ENCODE peak calls at places on chromosome 18, in four cellular contexts. S is cardiac muscle cell, K is PC-3, R is heart left ventricle. V is an unnamed sample. For H3K9me3 and H3K4me1, the result is how much of the 10 kb centered on the place peaks cover.

GRCh38 chr18:63088262-63088661 is 231.3 kb downstream of the BCL2 start:
- DNase-seq in S (peak), K (no peak), R (no peak), V (no peak)

GRCh38 chr18:56565596-56566355 is 72.6 kb downstream of the TXNL1 start:
- DNase-seq in S (no peak), K (peak), R (no peak), V (no peak)

GRCh38 chr18:35582899-35583558 is 1.5 kb downstream of the GALNT1 start:
- DNase-seq in S (peak), K (peak), R (no peak), V (no peak)

GRCh38 chr18:10519999-10520935 is 5.6 kb upstream of the NAPG start:
- DNase-seq in S (peak), K (peak), R (peak), V (peak)

GRCh38 chr18:75531212-75531850 is 103.8 kb upstream of the SMIM21 start:
- DNase-seq in S (no peak), K (no peak), R (no peak), V (peak)

GRCh38 chr18:46152808-46153617 is 48.8 kb downstream of the HAUS1 start:
- DNase-seq in S (peak), K (peak), R (no peak), V (no peak)

GRCh38 chr18:30361864-30362540 is 680.5 kb downstream of the DSC3 start:
- DNase-seq in S (no peak), K (no peak), R (peak), V (no peak)

GRCh38 chr18:56992777-56993176 is 154.1 kb upstream of the BOD1L2 start:
- DNase-seq in S (no peak), K (peak), R (no peak), V (no peak)

GRCh38 chr18:59219672-59220163 is at the start of gene GRP:
- DNase-seq in S (peak), K (no peak), R (no peak), V (no peak)

GRCh38 chr18:54532222-54532621 is 58.8 kb upstream of the DYNAP start:
- DNase-seq in S (no peak), K (no peak), R (no peak), V (no peak)

GRCh38 chr18:55764382-55764781 is 176.4 kb upstream of the TCF4 start:
- DNase-seq in S (peak), K (no peak), R (no peak), V (no peak)

GRCh38 chr18:21083017-21083416 is 28.6 kb downstream of the ROCK1 start:
- DNase-seq in S (no peak), K (no peak), R (no peak), V (no peak)

GRCh38 chr18:21080576-21080975 is 31.0 kb downstream of the ROCK1 start:
- DNase-seq in S (no peak), K (no peak), R (no peak), V (no peak)

GRCh38 chr18:21081425-21081824 is 30.2 kb downstream of the ROCK1 start:
- DNase-seq in S (no peak), K (no peak), R (no peak), V (no peak)

GRCh38 chr18:21085579-21086161 is 25.9 kb downstream of the ROCK1 start:
- DNase-seq in S (no peak), K (peak), R (no peak), V (no peak)

GRCh38 chr18:21084511-21085078 is 27.0 kb downstream of the ROCK1 start:
- DNase-seq in S (no peak), K (no peak), R (no peak), V (no peak)
- H3K9me3 ChIP-seq in S (under half), K (under half), R (half or more), V (under half)

GRCh38 chr18:79523738-79524180 is 128.0 kb downstream of the NFATC1 start:
- DNase-seq in S (no peak), K (no peak), R (peak), V (no peak)

GRCh38 chr18:79524181-79525078 is 128.7 kb downstream of the NFATC1 start:
- DNase-seq in S (no peak), K (no peak), R (peak), V (no peak)

GRCh38 chr18:79526468-79527460 is 131.0 kb downstream of the NFATC1 start:
- DNase-seq in S (no peak), K (no peak), R (peak), V (peak)

GRCh38 chr18:79527656-79528055 is 131.9 kb downstream of the NFATC1 start:
- DNase-seq in S (no peak), K (no peak), R (peak), V (no peak)

GRCh38 chr18:79525556-79526467 is 130.1 kb downstream of the NFATC1 start:
- DNase-seq in S (no peak), K (peak), R (peak), V (no peak)
- H3K4me3 ChIP-seq in S (no peak), K (no peak), R (no peak), V (no peak)

DNA sequence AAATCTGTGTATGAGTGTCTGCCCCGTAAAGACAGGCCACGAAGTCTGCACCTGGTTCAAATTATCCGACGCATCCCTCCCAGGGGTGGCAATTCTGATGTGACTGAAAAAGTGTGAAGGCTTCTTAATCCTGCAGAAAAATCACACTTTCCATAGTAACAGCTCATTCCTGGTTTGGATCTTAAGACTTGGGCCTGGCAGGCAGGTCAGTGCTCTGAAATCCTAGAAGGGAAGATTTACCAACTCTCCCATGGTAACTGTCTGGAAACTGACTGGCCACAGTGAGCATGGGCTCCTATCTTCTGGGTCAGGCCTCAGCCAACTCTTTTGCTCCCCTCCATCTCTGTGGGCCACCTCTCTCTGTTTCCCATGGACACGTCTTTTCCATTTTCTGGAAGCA is 86.8 kb downstream of the ACAA2 start:
- DNase-seq in S (no peak), K (no peak), R (no peak), V (no peak)
- H3K4me1 ChIP-seq in S (under half), K (under half), R (under half), V (under half)

GRCh38 chr18:65336411-65336810 is 414.4 kb upstream of the CDH7 start:
- DNase-seq in S (no peak), K (no peak), R (no peak), V (no peak)
- H3K9me3 ChIP-seq in S (under half), K (under half), R (under half), V (under half)

GRCh38 chr18:12907258-12907925 is 23.4 kb upstream of the PTPN2 start:
- DNase-seq in S (no peak), K (no peak), R (no peak), V (no peak)

GRCh38 chr18:12906773-12907172 is 22.7 kb upstream of the PTPN2 start:
- DNase-seq in S (no peak), K (no peak), R (no peak), V (no peak)

GRCh38 chr18:12908706-12909105 is 24.7 kb upstream of the PTPN2 start:
- DNase-seq in S (no peak), K (no peak), R (no peak), V (no peak)

GRCh38 chr18:12911928-12912703 is 28.1 kb upstream of the PTPN2 start:
- DNase-seq in S (no peak), K (no peak), R (no peak), V (no peak)

GRCh38 chr18:12911025-12911927 is 27.2 kb upstream of the PTPN2 start:
- DNase-seq in S (no peak), K (no peak), R (peak), V (no peak)
- H3K4me3 ChIP-seq in S (no peak), K (no peak), R (peak), V (peak)

DNA sequence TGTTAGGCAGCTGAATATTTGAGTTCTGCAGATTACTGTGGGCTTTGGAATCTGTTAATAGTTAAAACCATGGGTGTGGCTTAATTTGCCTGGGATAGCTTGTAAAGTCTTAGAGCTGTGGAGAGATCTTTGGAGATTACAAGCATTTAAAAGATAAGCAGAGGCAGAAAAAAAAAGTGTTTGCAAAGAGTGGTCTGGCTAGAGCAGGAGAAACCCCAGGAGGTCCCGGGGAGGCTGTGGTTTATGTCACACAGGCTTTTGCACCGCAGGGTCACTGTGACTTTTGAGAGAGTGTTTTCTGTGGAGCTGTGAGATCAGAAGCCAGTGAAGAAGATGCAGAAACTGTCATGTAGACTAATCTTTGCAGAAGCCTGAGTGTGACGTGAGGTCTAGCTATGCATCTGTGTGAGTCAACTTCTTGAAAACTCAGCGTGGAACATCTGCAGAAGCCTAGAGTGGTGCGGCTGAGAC is 49.0 kb downstream of the SETBP1 start:
- DNase-seq in S (no peak), K (no peak), R (no peak), V (no peak)
- H3K4me1 ChIP-seq in S (under half), K (under half), R (under half), V (under half)

DNA sequence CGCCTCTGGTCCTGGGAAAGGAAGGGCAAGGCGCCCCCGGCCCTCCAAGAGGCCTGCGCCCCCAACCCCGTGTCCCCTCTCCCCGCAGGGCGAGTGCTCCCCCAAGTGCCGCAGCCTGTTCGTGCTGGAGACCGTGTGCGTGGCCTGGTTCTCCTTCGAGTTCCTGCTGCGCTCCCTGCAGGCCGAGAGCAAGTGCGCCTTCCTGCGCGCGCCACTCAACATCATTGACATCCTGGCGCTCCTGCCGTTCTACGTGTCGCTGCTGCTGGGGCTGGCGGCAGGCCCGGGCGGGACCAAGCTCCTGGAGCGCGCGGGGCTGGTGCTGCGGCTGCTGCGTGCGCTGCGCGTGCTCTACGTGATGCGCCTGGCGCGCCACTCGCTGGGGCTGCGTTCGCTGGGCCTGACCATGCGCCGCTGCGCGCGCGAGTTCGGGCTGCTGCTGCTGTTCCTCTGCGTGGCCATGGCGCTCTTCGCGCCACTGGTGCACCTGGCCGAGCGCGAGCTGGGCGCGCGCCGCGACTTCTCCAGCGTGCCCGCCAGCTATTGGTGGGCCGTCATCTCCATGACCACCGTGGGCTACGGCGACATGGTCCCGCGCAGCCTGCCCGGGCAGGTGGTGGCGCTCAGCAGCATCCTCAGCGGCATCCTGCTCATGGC is 52.4 kb downstream of the SLC66A2 start:
- DNase-seq in S (no peak), K (no peak), R (peak), V (peak)
- H3K9me3 ChIP-seq in S (under half), K (under half), R (under half), V (under half)

GRCh38 chr18:23237524-23238151 is 102.4 kb downstream of the CABLES1 start:
- DNase-seq in S (no peak), K (no peak), R (peak), V (peak)

GRCh38 chr18:23238152-23238531 is 102.9 kb downstream of the CABLES1 start:
- DNase-seq in S (no peak), K (no peak), R (no peak), V (peak)

GRCh38 chr18:23235336-23235735 is 100.1 kb downstream of the CABLES1 start:
- DNase-seq in S (no peak), K (no peak), R (no peak), V (no peak)

GRCh38 chr18:23235860-23236259 is 100.6 kb downstream of the CABLES1 start:
- DNase-seq in S (no peak), K (no peak), R (no peak), V (no peak)

GRCh38 chr18:23236876-23237468 is 101.7 kb downstream of the CABLES1 start:
- DNase-seq in S (no peak), K (no peak), R (no peak), V (no peak)
- H3K4me3 ChIP-seq in S (no peak), K (no peak), R (no peak), V (no peak)

DNA sequence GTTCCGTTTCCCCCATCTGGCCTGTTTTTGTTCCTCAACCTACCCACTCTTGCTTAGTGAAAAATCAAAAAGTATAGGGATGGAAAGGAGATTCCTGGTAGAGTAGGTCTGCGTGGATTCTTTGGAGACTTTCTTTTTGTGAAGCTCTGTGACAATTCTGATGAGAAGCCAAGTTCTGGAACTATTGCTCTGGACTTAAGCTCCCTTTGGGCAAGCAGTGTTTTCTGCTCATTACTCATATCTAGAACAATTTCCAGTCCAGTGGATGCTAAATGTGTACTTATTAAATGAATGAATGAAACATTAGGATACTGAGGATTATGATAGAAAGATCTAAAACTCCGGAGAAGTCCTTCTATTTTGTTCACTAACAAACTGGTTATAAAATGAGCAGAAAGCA is 76.5 kb downstream of the SOCS6 start:
- DNase-seq in S (no peak), K (no peak), R (no peak), V (no peak)
- H3K4me1 ChIP-seq in S (under half), K (under half), R (under half), V (under half)

GRCh38 chr18:72470391-72470790 is 73.8 kb downstream of the CBLN2 start:
- DNase-seq in S (no peak), K (no peak), R (no peak), V (no peak)

DNA sequence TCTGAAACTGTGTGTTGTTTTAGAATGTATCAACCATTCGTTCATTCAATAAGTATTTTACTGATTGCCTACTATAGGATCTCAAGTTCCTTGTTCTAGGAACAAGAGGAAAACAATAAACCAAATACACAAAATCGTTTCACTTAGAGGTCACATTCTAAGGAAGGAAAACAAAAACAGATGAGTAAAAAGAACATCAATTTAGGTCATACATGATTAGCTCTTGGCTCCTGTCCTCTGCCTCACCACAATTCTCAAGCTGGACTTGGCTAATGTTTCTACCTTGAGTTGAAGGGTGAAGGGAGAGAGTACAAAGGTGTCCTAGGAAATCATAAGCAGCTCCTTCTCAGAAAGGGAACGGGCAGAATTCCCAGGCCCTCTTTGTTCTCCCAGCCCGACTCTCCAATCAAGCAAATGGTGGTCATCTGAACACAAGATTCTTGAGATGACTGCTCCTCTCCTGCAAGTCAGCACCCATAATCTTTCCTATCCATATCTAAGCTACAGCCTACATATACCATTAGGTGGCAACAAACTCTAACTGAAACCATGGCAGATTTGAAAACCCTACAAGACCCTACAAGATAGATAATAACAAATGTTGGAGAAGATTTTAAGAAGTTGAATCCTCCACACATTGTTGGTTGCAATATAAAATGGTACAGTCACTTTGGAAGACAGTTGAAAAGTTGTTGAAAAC is 76.0 kb downstream of the CBLN2 start:
- DNase-seq in S (no peak), K (no peak), R (no peak), V (no peak)
- H3K9me3 ChIP-seq in S (under half), K (under half), R (under half), V (under half)

V was measured in lung.